ENCODE peak calls at places on chromosomes 7 and 10, in four cellular contexts. One of them, this sample, is unnamed. For H3K4me1, the result is how much of the 10 kb centered on the place peaks cover.

GRCh38 chr7:128988372-128988771 is 50.6 kb downstream of the IRF5 start:
- DNase-seq in GM23248: no peak
- DNase-seq in psoas muscle: no peak
- DNase-seq in aorta: no peak
- DNase-seq in this sample: no peak

GRCh38 chr7:93249749-93250148 is 17.6 kb downstream of the VPS50 start:
- DNase-seq in GM23248: peak
- DNase-seq in psoas muscle: no peak
- DNase-seq in aorta: no peak
- DNase-seq in this sample: no peak

GRCh38 chr10:80612261-80612660 is 74.6 kb downstream of the SH2D4B start:
- DNase-seq in aorta: no peak
- DNase-seq in GM23248: no peak
- DNase-seq in psoas muscle: no peak
- DNase-seq in this sample: no peak

GRCh38 chr7:2099036-2099957 is 133.4 kb downstream of the MAD1L1 start:
- DNase-seq in GM23248: peak
- DNase-seq in aorta: no peak
- DNase-seq in psoas muscle: no peak
- DNase-seq in this sample: no peak

GRCh38 chr7:116218051-116218645 is 7.8 kb downstream of the TES start:
- DNase-seq in psoas muscle: no peak
- DNase-seq in aorta: no peak
- DNase-seq in GM23248: peak
- DNase-seq in this sample: peak

GRCh38 chr10:119055472-119055871 is 25.1 kb downstream of the EIF3A start:
- DNase-seq in aorta: no peak
- DNase-seq in psoas muscle: no peak
- DNase-seq in GM23248: no peak
- DNase-seq in this sample: peak

GRCh38 chr10:124259139-124259825 is 159.4 kb downstream of the OAT start:
- DNase-seq in psoas muscle: no peak
- DNase-seq in aorta: no peak
- DNase-seq in GM23248: no peak
- DNase-seq in this sample: no peak

GRCh38 chr10:110833234-110833940 is 38.3 kb upstream of the PDCD4 start:
- DNase-seq in aorta: no peak
- DNase-seq in psoas muscle: no peak
- DNase-seq in GM23248: no peak
- DNase-seq in this sample: no peak

GRCh38 chr7:155495440-155496248 is 37.7 kb downstream of the EN2 start:
- DNase-seq in aorta: no peak
- DNase-seq in psoas muscle: no peak
- DNase-seq in GM23248: no peak
- DNase-seq in this sample: no peak

GRCh38 chr10:17647316-17647715 is 3.4 kb downstream of the STAM start:
- DNase-seq in GM23248: no peak
- DNase-seq in aorta: peak
- DNase-seq in psoas muscle: no peak
- DNase-seq in this sample: no peak

GRCh38 chr10:17651891-17652290 is 7.9 kb downstream of the STAM start:
- DNase-seq in psoas muscle: no peak
- DNase-seq in GM23248: peak
- DNase-seq in aorta: no peak
- DNase-seq in this sample: no peak

GRCh38 chr10:17649836-17650235 is 5.9 kb downstream of the STAM start:
- DNase-seq in GM23248: peak
- DNase-seq in psoas muscle: no peak
- DNase-seq in aorta: no peak
- DNase-seq in this sample: no peak

GRCh38 chr10:17650416-17650815 is 6.5 kb downstream of the STAM start:
- DNase-seq in GM23248: no peak
- DNase-seq in psoas muscle: no peak
- DNase-seq in aorta: no peak
- DNase-seq in this sample: no peak

GRCh38 chr10:17649052-17649451 is 5.1 kb downstream of the STAM start:
- DNase-seq in psoas muscle: no peak
- DNase-seq in GM23248: no peak
- DNase-seq in aorta: no peak
- DNase-seq in this sample: no peak
- H3K4me1 ChIP-seq in psoas muscle: half or more
- H3K4me1 ChIP-seq in GM23248: half or more
- H3K4me1 ChIP-seq in aorta: under half
- H3K4me1 ChIP-seq in this sample: under half

DNA sequence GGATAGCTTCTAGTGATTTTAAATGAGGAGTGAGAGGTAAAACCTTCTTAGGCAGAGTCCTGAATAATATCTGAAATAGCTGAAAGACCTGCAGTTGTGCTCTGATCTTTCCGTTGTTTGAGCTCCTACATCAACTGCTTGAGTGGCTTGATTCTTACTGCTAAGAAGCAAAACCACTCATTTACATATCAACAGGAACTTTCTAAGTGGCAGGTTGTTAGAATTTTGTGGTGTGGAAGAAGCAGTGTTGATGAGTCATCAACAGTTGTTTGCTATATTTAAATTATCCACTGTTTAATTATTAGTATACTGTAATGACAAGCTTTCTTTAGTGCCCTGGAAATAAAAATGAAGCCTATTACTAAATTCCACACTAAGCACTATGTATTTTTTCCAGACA is 689.5 kb downstream of the DNAJB9 start:
- DNase-seq in psoas muscle: no peak
- DNase-seq in aorta: no peak
- DNase-seq in GM23248: no peak
- DNase-seq in this sample: no peak
- H3K27ac ChIP-seq in psoas muscle: no peak
- H3K27ac ChIP-seq in aorta: no peak
- H3K27ac ChIP-seq in GM23248: no peak
- H3K27ac ChIP-seq in this sample: no peak

GRCh38 chr10:132447446-132448247 is 50.6 kb downstream of the PWWP2B start:
- DNase-seq in psoas muscle: no peak
- DNase-seq in GM23248: no peak
- DNase-seq in aorta: no peak
- DNase-seq in this sample: peak
- H3K4me3 ChIP-seq in psoas muscle: no peak
- H3K4me3 ChIP-seq in GM23248: no peak
- H3K4me3 ChIP-seq in aorta: no peak
- H3K4me3 ChIP-seq in this sample: no peak

GRCh38 chr10:114499630-114500190 is 95.4 kb upstream of the AFAP1L2 start:
- DNase-seq in psoas muscle: no peak
- DNase-seq in GM23248: no peak
- DNase-seq in aorta: no peak
- DNase-seq in this sample: peak

GRCh38 chr10:114501650-114502049 is 97.3 kb upstream of the AFAP1L2 start:
- DNase-seq in GM23248: no peak
- DNase-seq in psoas muscle: no peak
- DNase-seq in aorta: no peak
- DNase-seq in this sample: no peak

GRCh38 chr10:114504769-114505579 is 100.7 kb upstream of the AFAP1L2 start:
- DNase-seq in GM23248: peak
- DNase-seq in psoas muscle: no peak
- DNase-seq in aorta: peak
- DNase-seq in this sample: no peak

GRCh38 chr10:114500643-114501042 is 96.3 kb upstream of the AFAP1L2 start:
- DNase-seq in psoas muscle: no peak
- DNase-seq in GM23248: no peak
- DNase-seq in aorta: no peak
- DNase-seq in this sample: no peak

DNA sequence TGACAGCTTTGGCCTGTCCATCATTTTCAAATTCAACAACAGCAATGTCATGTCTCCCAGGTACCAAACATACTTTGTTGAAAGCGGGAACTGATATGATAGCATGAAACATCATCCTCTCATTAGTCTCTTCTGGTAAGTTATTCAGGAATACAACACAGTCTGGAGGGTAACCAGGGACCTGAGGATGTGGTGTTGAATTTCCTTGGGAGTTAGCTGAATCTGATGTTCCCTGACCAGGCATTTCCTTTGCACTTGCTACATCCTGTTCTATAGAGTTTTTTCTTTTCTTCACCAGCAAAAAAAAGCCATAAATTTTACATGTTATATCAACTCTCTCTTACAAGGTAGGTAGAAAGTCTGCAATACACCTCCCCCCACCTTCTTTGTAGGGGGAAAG is 97.8 kb upstream of the AFAP1L2 start:
- DNase-seq in psoas muscle: no peak
- DNase-seq in aorta: no peak
- DNase-seq in GM23248: no peak
- DNase-seq in this sample: no peak
- H3K4me1 ChIP-seq in psoas muscle: under half
- H3K4me1 ChIP-seq in aorta: under half
- H3K4me1 ChIP-seq in GM23248: under half
- H3K4me1 ChIP-seq in this sample: under half

GRCh38 chr7:32071466-32072091 is 1.4 kb upstream of the PDE1C start:
- DNase-seq in GM23248: no peak
- DNase-seq in psoas muscle: no peak
- DNase-seq in aorta: no peak
- DNase-seq in this sample: no peak
- H3K27ac ChIP-seq in GM23248: no peak
- H3K27ac ChIP-seq in psoas muscle: no peak
- H3K27ac ChIP-seq in aorta: no peak
- H3K27ac ChIP-seq in this sample: no peak

DNA sequence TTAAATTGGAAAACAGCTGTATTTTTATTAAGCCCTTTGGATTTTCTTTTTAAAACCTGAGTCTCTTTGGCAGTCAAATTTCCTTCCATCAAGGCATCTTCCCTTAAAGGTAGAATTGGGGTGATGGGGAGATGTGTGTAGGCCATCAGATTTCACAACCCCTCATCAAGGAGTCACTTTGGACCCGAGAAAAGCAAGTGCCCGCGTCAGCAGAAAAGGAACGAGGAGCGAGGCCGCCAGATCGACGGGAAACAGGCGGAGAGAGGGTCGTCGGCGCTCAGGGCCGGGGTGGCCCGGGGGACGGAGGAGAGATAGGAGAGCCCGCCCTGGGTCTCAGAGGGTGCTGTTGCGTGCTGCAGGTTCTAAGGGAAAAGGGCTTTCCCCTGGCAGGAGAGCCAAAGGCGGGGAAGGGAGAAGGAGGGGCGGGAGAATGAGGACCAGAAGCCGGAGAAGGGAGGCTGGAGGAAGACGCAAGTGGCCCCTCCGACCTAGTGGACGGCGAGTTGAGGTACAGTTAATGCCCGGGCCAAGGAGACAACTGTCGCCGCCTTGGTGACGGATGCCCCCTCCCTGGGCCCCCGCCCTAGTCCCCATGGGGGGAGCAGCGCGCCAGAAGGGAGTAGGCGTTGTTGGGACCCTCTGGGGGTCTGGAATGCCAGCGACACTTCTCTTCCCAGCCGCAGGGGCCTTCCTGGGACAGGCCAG is 11.5 kb upstream of the GATA3 start:
- DNase-seq in psoas muscle: no peak
- DNase-seq in GM23248: no peak
- DNase-seq in aorta: no peak
- DNase-seq in this sample: no peak
- H3K4me3 ChIP-seq in psoas muscle: no peak
- H3K4me3 ChIP-seq in GM23248: no peak
- H3K4me3 ChIP-seq in aorta: no peak
- H3K4me3 ChIP-seq in this sample: no peak

DNA sequence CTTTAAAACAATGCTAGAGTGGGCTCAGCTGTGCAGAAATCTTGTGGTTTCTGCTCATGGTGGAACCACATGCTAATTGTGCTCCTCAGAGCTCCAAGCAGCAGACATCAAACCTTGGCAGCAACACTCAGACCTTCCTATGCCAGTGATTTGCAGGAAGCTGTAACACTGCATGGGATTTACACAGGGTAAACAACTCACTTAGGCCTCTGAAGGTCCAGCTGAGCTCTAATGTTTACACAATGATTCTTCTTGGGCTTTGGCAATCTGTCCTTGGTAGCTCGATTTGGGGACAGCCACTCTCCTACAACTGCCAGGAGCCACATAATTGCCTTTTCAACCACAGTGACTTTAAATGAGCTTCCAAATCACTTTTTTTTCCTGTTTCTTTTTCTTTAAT is 97.7 kb upstream of the PDLIM1 start:
- DNase-seq in psoas muscle: no peak
- DNase-seq in GM23248: no peak
- DNase-seq in aorta: peak
- DNase-seq in this sample: peak
- H3K4me1 ChIP-seq in psoas muscle: under half
- H3K4me1 ChIP-seq in GM23248: under half
- H3K4me1 ChIP-seq in aorta: under half
- H3K4me1 ChIP-seq in this sample: under half